ENCODE peak calls at places on chromosomes 3 and 15, in eight cellular contexts. C is HEK293T; W is ecto neural progenitor cell; K is activated CD4-positive, alpha-beta T cell treated with anti-CD3 and anti-CD28 coated beads for 36 hours; E is NCI-H2029; J is dermis microvascular lymphatic vessel endothelial cell; Z is CD8-positive, alpha-beta memory T cell; I is posterior cingulate gyrus. B is an unnamed sample.

GRCh38 chr3:46918634-46919033 is 41.1 kb downstream of the PTH1R start:
- DNase-seq in C (no peak), J (no peak), E (no peak), K (no peak), I (peak), Z (no peak), W (no peak), B (no peak)

GRCh38 chr3:14989943-14990753 is 42.8 kb downstream of the NR2C2 start:
- DNase-seq in Z (no peak), W (no peak), E (peak), K (no peak), C (peak), J (peak), I (no peak), B (no peak)

GRCh38 chr3:156425651-156426050 is 129.3 kb downstream of the SSR3 start:
- DNase-seq in E (no peak), Z (no peak), K (no peak), J (no peak), I (no peak), C (no peak), W (no peak), B (peak)

GRCh38 chr15:77409259-77410156 is 10.4 kb downstream of the PEAK1 start:
- DNase-seq in E (no peak), J (no peak), C (no peak), Z (peak), I (no peak), K (peak), W (no peak), B (no peak)

GRCh38 chr3:171028025-171028778 is 1.7 kb upstream of the SLC2A2 start:
- DNase-seq in J (no peak), K (peak), W (peak), C (no peak), E (no peak), I (peak), Z (no peak), B (peak)

GRCh38 chr15:58748040-58748786 is 1.3 kb downstream of the ADAM10 start:
- DNase-seq in C (no peak), I (no peak), J (no peak), Z (no peak), E (no peak), W (no peak), K (peak), B (no peak)

GRCh38 chr15:98674336-98674735 is 26.0 kb downstream of the IGF1R start:
- DNase-seq in W (no peak), C (no peak), K (no peak), E (no peak), Z (no peak), I (no peak), J (no peak), B (no peak)

GRCh38 chr3:178325330-178325729 is 210.9 kb upstream of the KCNMB2 start:
- DNase-seq in C (no peak), I (no peak), J (peak), K (no peak), W (no peak), Z (no peak), E (peak), B (no peak)

GRCh38 chr15:78455749-78456148 is 17.7 kb downstream of the IREB2 start:
- DNase-seq in Z (no peak), J (no peak), C (peak), W (no peak), I (no peak), E (peak), K (no peak), B (no peak)

GRCh38 chr3:166013073-166013679 is 176.0 kb upstream of the BCHE start:
- DNase-seq in Z (no peak), W (no peak), E (peak), K (no peak), I (no peak), C (peak), J (peak), B (no peak)

GRCh38 chr3:47961815-47962606 is 54.2 kb downstream of the MAP4 start:
- DNase-seq in I (no peak), W (no peak), K (peak), Z (peak), C (no peak), E (no peak), J (no peak), B (no peak)

GRCh38 chr3:182713743-182714517 is 79.4 kb upstream of the ATP11B start:
- DNase-seq in K (no peak), W (no peak), J (peak), I (no peak), E (peak), C (peak), Z (no peak), B (no peak)

GRCh38 chr3:137217733-137218132 is 259.9 kb downstream of the IL20RB start:
- DNase-seq in I (no peak), Z (no peak), C (peak), E (no peak), J (no peak), K (peak), W (peak), B (peak)